ENCODE peak calls at places on chromosome 22, in ten cellular contexts. D, K, R, G, I, Y, P, S, C and U are unnamed samples.
A peak's percentile ranks its signal among the peaks of the same experiment; 100 is the strongest.

GRCh38 chr22:40200795-40201194 is 23.1 kb downstream of the TNRC6B start:
- DNase-seq in S (no peak), G (no peak), I (no peak), D (no peak), Y (no peak), C (no peak), R (no peak), K (no peak), P (no peak), U (no peak)

GRCh38 chr22:30186535-30186934 is 60.0 kb downstream of the LIF start:
- DNase-seq in G (no peak), C (no peak), R (no peak), I (no peak), S (no peak), D (no peak), P (no peak), K (no peak), Y (no peak), U (no peak)

GRCh38 chr22:33210129-33210784 is 152.1 kb upstream of the SYN3 start:
- DNase-seq in I (peak; percentile 64), C (peak; percentile 9), D (peak; percentile 30), R (peak; percentile 87), S (peak; percentile 60), K (peak; percentile 36), P (peak; percentile 47), G (peak; percentile 79), Y (peak; percentile 46), U (peak; percentile 61)

GRCh38 chr22:41713004-41713403 is 13.7 kb downstream of the MEI1 start:
- DNase-seq in K (no peak), P (no peak), R (no peak), S (no peak), G (no peak), D (no peak), Y (peak; percentile 21), I (no peak), C (no peak), U (no peak)

GRCh38 chr22:37189011-37189466 is 992 bp upstream of the C1QTNF6 start:
- DNase-seq in Y (peak; percentile 82), C (no peak), P (no peak), I (no peak), G (no peak), R (peak; percentile 35), D (peak; percentile 51), K (no peak), S (no peak), U (peak; percentile 39)

GRCh38 chr22:38843201-38843715 is 570 bp downstream of the NPTXR start:
- DNase-seq in P (peak; percentile 56), I (peak; percentile 89), G (peak; percentile 52), S (peak; percentile 92), Y (peak; percentile 55), K (peak; percentile 83), R (peak; percentile 73), C (peak; percentile 81), D (peak; percentile 80), U (peak; percentile 86)

GRCh38 chr22:27876684-27877083 is 42.4 kb downstream of the PITPNB start:
- DNase-seq in R (no peak), C (peak; percentile 27), K (no peak), Y (no peak), G (no peak), S (no peak), P (no peak), D (peak; percentile 44), I (peak; percentile 34), U (peak; percentile 87)

GRCh38 chr22:24429411-24430365 is 2.3 kb downstream of the ADORA2A start:
- DNase-seq in K (no peak), G (peak; percentile 65), R (peak; percentile 58), C (peak; percentile 22), Y (peak; percentile 36), S (no peak), P (no peak), D (no peak), I (no peak), U (peak; percentile 33)

GRCh38 chr22:38505595-38506117 is 455 bp downstream of the DDX17 start:
- DNase-seq in S (peak; percentile 85), Y (peak; percentile 40), D (peak; percentile 72), K (peak; percentile 74), G (no peak), I (peak; percentile 83), P (no peak), R (peak; percentile 52), C (peak; percentile 46), U (peak; percentile 88)

GRCh38 chr22:30298005-30298701 is 8.8 kb upstream of the CASTOR1 start:
- DNase-seq in C (no peak), S (peak; percentile 58), P (no peak), G (no peak), K (no peak), D (no peak), I (no peak), Y (peak; percentile 89), R (no peak), U (no peak)

GRCh38 chr22:24532075-24532474 is 22.9 kb downstream of the GUCD1 start:
- DNase-seq in K (no peak), D (no peak), I (no peak), P (no peak), Y (no peak), G (no peak), C (no peak), S (peak; percentile 32), R (no peak), U (no peak)

GRCh38 chr22:26775394-26775793 is 118.0 kb downstream of the MIAT start:
- DNase-seq in R (no peak), D (no peak), S (no peak), P (no peak), I (no peak), Y (no peak), C (no peak), G (no peak), K (no peak), U (no peak)

GRCh38 chr22:16962501-16962900 is 45.5 kb downstream of the GAB4 start:
- DNase-seq in Y (no peak), C (no peak), D (no peak), P (no peak), R (no peak), G (no peak), I (no peak), S (no peak), K (no peak), U (no peak)
- H2AFZ ChIP-seq in Y (no peak overlapping the region), C (no peak overlapping the region), D (no peak overlapping the region), P (no peak overlapping the region), R (no peak overlapping the region), G (no peak overlapping the region), I (no peak overlapping the region), S (no peak overlapping the region), K (no peak overlapping the region), U (no peak overlapping the region)

DNA sequence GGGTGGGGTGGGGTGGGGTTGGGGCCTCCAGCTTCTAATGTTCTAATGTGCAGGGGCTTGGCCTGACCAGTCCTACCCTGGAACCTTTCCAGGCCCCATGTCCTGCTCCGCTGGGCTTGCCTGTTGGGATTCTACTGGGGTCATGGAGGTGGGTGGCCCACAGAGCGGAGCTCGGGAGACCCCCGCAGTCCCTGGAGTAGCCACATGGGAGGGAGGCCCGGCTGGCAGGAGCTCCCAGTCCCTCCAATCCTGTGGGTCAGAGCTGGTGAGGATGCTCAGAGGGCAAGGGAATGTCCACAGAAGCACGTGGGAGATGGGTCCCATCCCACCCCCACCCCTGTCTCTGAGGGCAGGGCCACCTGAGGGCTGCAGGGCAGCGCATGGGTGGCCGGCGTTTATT is 2.9 kb downstream of the SEPTIN5 start:
- DNase-seq in K (no peak), C (no peak), Y (no peak), R (no peak), P (no peak), D (no peak), I (no peak), S (no peak), G (no peak), U (no peak)
- H2AFZ ChIP-seq in K (no peak overlapping the region), C (no peak overlapping the region), Y (no peak overlapping the region), R (no peak overlapping the region), P (no peak overlapping the region), D (no peak overlapping the region), I (no peak overlapping the region), S (no peak overlapping the region), G (no peak overlapping the region), U (no peak overlapping the region)

GRCh38 chr22:31653944-31654343 is 8.1 kb downstream of the PISD start:
- DNase-seq in Y (no peak), R (no peak), D (no peak), S (no peak), P (no peak), K (no peak), I (no peak), C (no peak), G (no peak), U (no peak)
- H2AFZ ChIP-seq in Y (no peak overlapping the region), R (no peak overlapping the region), D (no peak overlapping the region), S (no peak overlapping the region), P (no peak overlapping the region), K (no peak overlapping the region), I (no peak overlapping the region), C (no peak overlapping the region), G (no peak overlapping the region), U (no peak overlapping the region)

GRCh38 chr22:45934659-45935341 is 42.2 kb downstream of the WNT7B start:
- DNase-seq in G (no peak), S (peak; percentile 45), K (peak; percentile 40), C (peak; percentile 91), D (peak; percentile 6), P (no peak), Y (peak; percentile 96), R (no peak), I (no peak), U (peak; percentile 96)
- H2AFZ ChIP-seq in G (no peak overlapping the region), S (no peak overlapping the region), K (no peak overlapping the region), C (peak overlapping the region; percentile 80), D (no peak overlapping the region), P (no peak overlapping the region), Y (no peak overlapping the region), R (no peak overlapping the region), I (no peak overlapping the region), U (no peak overlapping the region)

DNA sequence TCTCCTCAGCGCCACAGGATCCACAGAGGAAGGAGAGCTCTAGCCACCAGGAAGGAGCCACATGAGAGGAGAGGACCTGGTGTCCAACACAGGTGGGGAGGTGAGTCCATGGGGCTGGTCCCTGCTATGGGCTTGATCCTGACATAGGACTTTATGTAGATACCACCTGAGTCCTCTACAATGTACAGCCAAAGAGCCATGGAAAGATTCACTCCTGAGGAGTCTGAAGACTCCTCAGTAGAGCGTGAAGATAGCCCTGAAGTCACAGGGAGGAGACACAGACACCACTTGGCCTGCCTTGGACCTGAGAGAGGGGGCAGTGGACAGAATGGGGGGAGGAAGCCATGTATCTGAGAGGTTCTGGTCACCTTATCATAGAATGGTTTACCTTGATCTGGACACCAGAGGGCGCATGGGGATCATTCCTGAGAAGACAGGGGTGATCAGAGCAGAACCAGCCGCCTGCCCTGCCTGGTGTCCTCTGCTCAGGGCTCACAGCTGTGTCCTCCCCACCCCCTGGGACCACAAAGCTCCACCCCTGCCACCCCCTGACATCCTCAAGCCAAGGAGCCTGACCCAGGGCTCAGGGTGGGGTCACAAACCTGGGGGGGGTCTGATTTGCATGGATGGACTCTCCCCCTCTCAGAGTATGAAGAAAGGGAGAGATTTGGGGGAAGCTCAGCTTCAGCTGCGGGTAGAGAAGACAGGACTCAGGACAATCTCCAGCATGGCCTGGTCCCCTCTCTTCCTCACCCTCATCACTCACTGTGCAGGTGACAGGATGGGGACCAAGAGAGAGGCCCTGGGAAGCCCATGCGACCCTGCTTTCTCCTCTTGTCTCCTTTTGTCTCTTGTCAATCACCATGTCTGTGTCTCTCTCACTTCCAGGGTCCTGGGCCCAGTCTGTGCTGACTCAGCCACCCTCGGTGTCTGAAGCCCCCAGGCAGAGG is 77.0 kb downstream of the ZNF280B start:
- DNase-seq in D (peak; percentile 46), K (peak; percentile 44), C (peak; percentile 34), S (peak; percentile 84), P (peak; percentile 49), G (peak; percentile 74), R (peak; percentile 81), Y (peak; percentile 54), I (peak; percentile 75), U (peak; percentile 67)
- H2AFZ ChIP-seq in D (no peak overlapping the region), K (no peak overlapping the region), C (peak overlapping the region; percentile 8), S (no peak overlapping the region), P (no peak overlapping the region), G (no peak overlapping the region), R (no peak overlapping the region), Y (no peak overlapping the region), I (no peak overlapping the region), U (no peak overlapping the region)

GRCh38 chr22:21758056-21758455 is 22.5 kb upstream of the YPEL1 start:
- DNase-seq in R (no peak), I (no peak), Y (no peak), D (no peak), K (no peak), C (no peak), S (no peak), P (no peak), G (no peak), U (no peak)
- H2AFZ ChIP-seq in R (no peak overlapping the region), I (no peak overlapping the region), Y (no peak overlapping the region), D (no peak overlapping the region), K (no peak overlapping the region), C (no peak overlapping the region), S (no peak overlapping the region), P (no peak overlapping the region), G (no peak overlapping the region), U (no peak overlapping the region)